ENCODE peak calls at places on chromosomes 3 and 15, in ten cellular contexts. N is stomach, H is HL-60, Z is sigmoid colon, B is K562, A is HepG2, C is transverse colon, T is H1, X is HCT116, J is upper lobe of left lung. D is an unnamed sample.

GRCh38 chr3:129504471-129505100 is 23.9 kb upstream of the RHO start:
- DNase-seq in Z (no peak), N (no peak), H (no peak), T (no peak), A (no peak), J (no peak), X (no peak), B (no peak), C (no peak), D (no peak)

GRCh38 chr3:64214697-64215018 is 10.6 kb downstream of the PRICKLE2 start:
- DNase-seq in Z (peak), T (no peak), X (no peak), B (no peak), H (no peak), J (no peak), C (no peak), N (no peak), A (no peak), D (no peak)

GRCh38 chr3:111936967-111937366 is 41.9 kb upstream of the ABHD10 start:
- DNase-seq in H (no peak), A (no peak), N (no peak), Z (no peak), T (no peak), C (no peak), X (no peak), B (no peak), J (no peak), D (no peak)

GRCh38 chr15:49627407-49627877 is 6.6 kb downstream of the DTWD1 start:
- DNase-seq in A (peak), J (no peak), C (no peak), B (no peak), Z (no peak), T (no peak), H (no peak), N (no peak), X (peak), D (no peak)

GRCh38 chr15:99502182-99502581 is 63.6 kb upstream of the MEF2A start:
- DNase-seq in H (no peak), N (no peak), X (no peak), C (no peak), Z (no peak), T (no peak), A (no peak), B (no peak), J (peak), D (peak)

GRCh38 chr3:42526616-42527367 is 24.3 kb downstream of the VIPR1 start:
- DNase-seq in C (no peak), B (peak), J (no peak), A (no peak), H (peak), X (no peak), Z (no peak), T (no peak), N (no peak), D (no peak)

GRCh38 chr3:188554404-188554803 is 400.4 kb downstream of the LPP start:
- DNase-seq in N (no peak), A (no peak), B (no peak), H (no peak), Z (peak), J (no peak), X (no peak), C (no peak), T (no peak), D (no peak)

GRCh38 chr3:53800041-53800440 is 46.2 kb downstream of the CHDH start:
- DNase-seq in J (no peak), Z (no peak), C (no peak), T (no peak), H (no peak), X (no peak), N (no peak), B (no peak), A (no peak), D (no peak)

GRCh38 chr3:187197255-187197654 is at the start of gene RTP1:
- DNase-seq in J (no peak), A (no peak), H (no peak), B (no peak), Z (no peak), X (no peak), N (no peak), C (no peak), T (no peak), D (no peak)

GRCh38 chr3:170309044-170309443 is 48.5 kb upstream of the SKIL start:
- DNase-seq in A (no peak), T (no peak), X (no peak), J (no peak), Z (no peak), C (no peak), H (no peak), N (no peak), B (no peak), D (no peak)

GRCh38 chr3:123658118-123658859 is 73.4 kb upstream of the HACD2 start:
- DNase-seq in H (no peak), J (no peak), X (no peak), B (no peak), A (no peak), T (no peak), C (peak), N (peak), Z (peak), D (no peak)

GRCh38 chr3:131535596-131535995 is 32.8 kb upstream of the MRPL3 start:
- DNase-seq in A (no peak), T (no peak), X (no peak), B (no peak), Z (no peak), H (no peak), C (no peak), J (no peak), N (no peak), D (no peak)

GRCh38 chr3:106811376-106811775 is 565.9 kb upstream of the CCDC54 start:
- DNase-seq in J (no peak), X (no peak), Z (no peak), N (no peak), T (no peak), A (no peak), H (no peak), C (no peak), B (no peak), D (no peak)

GRCh38 chr3:98561727-98562521 is 30.1 kb downstream of the GPR15 start:
- DNase-seq in A (no peak), X (no peak), H (no peak), Z (no peak), C (no peak), B (no peak), J (no peak), T (no peak), N (no peak), D (no peak)

GRCh38 chr15:73054417-73054963 is 2.2 kb downstream of the NEO1 start:
- DNase-seq in T (no peak), C (peak), B (no peak), X (no peak), H (no peak), Z (no peak), A (no peak), N (no peak), J (no peak), D (no peak)

GRCh38 chr3:42653560-42654330 is at the start of gene ZBTB47:
- DNase-seq in Z (peak), B (no peak), X (no peak), N (peak), J (peak), A (no peak), H (peak), T (peak), C (peak), D (no peak)

GRCh38 chr15:40754574-40754882 is 526 bp downstream of the RMDN3 start:
- DNase-seq in A (no peak), Z (no peak), N (peak), X (no peak), B (peak), J (peak), C (peak), T (no peak), H (peak), D (no peak)

GRCh38 chr3:72535789-72536188 is 312.5 kb downstream of the SHQ1 start:
- DNase-seq in N (no peak), B (no peak), Z (no peak), A (no peak), H (no peak), T (no peak), C (no peak), J (no peak), X (no peak), D (no peak)

GRCh38 chr3:105473521-105474223 is 107.0 kb downstream of the ALCAM start:
- DNase-seq in N (no peak), A (no peak), H (no peak), T (no peak), Z (no peak), B (no peak), C (no peak), X (no peak), J (no peak), D (no peak)

GRCh38 chr15:83626171-83626802 is 27.6 kb upstream of the ADAMTSL3 start:
- DNase-seq in T (no peak), A (no peak), X (no peak), J (no peak), B (no peak), Z (no peak), N (no peak), H (no peak), C (no peak), D (no peak)

DNA sequence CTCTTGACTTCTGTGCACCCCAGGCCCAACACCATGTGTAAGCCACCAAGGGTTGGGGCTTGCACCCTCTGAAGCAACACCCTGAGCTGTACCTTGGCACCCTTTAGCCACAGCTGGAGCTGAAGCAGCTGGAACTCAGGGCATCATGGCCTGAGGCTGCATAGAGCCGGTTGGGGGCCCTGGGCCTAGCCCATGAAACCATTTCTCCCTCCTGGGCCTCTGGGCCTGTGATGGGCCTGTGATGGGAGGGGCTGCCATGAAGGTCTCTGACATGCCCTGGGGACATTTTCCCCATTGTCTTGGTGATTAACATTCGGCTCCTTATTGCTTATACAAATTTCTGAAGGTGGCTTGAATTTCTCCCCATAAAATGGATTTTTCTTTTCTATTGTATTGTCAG is 22.4 kb upstream of the ADAMTSL3 start:
- DNase-seq in N (no peak), X (no peak), Z (no peak), J (no peak), A (no peak), B (no peak), C (no peak), H (no peak), T (no peak), D (no peak)
- TF ChIP-seq POLR2AphosphoS5 in N (no peak), X (no peak), Z (no peak), J (no peak), A (no peak), B (no peak), C (no peak), H (no peak), T (no peak), D (no peak)

GRCh38 chr15:74788042-74788715 is 6.3 kb downstream of the CSK start:
- DNase-seq in Z (no peak), C (no peak), J (no peak), T (no peak), N (no peak), X (no peak), A (no peak), B (no peak), H (peak), D (no peak)

GRCh38 chr15:74790080-74790916 is 8.4 kb downstream of the CSK start:
- DNase-seq in H (peak), A (no peak), X (no peak), Z (peak), N (peak), T (no peak), J (peak), B (no peak), C (peak), D (no peak)

GRCh38 chr15:74788716-74789151 is 6.9 kb downstream of the CSK start:
- DNase-seq in T (no peak), A (no peak), Z (no peak), N (no peak), H (peak), X (no peak), J (no peak), B (no peak), C (peak), D (peak)

GRCh38 chr15:74789741-74790079 is 7.8 kb downstream of the CSK start:
- DNase-seq in A (no peak), T (no peak), J (no peak), B (no peak), H (no peak), N (no peak), X (no peak), C (no peak), Z (peak), D (no peak)

DNA sequence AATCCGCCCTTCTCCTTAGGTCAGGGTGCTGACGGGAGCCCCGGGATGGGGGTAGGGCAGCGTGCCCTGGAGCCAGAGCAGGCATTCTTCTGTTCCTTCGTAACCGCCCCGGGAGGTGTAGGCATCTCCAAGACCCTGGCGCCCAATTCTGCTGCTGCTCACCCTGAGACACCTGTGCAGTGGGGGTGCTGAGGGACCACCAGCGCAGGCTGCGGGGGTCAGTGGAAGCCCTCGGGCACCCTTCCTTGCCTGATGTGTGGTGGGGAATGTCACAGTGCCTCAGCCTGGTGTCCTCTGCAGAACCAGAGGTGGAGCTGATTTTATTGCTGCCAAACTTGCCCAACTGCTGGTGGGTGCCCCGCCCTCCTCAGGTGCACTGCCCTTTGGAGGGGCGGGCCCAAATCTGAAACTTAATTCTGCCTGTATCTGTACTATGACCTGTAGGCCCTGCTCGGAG is 7.3 kb downstream of the CSK start:
- DNase-seq in N (peak), C (peak), X (no peak), J (no peak), T (no peak), A (no peak), H (peak), B (no peak), Z (peak), D (no peak)
- TF ChIP-seq POLR2AphosphoS5 in N (peak), C (peak), X (no peak), J (no peak), T (no peak), A (no peak), H (no peak), B (no peak), Z (no peak), D (peak)

GRCh38 chr15:84818221-84819131 is 1.3 kb downstream of the ALPK3 start:
- DNase-seq in B (peak), T (no peak), N (no peak), C (no peak), X (no peak), A (peak), Z (no peak), H (no peak), J (no peak), D (no peak)
- TF ChIP-seq POLR2AphosphoS5 in B (no peak), T (no peak), N (peak), C (no peak), X (no peak), A (peak), Z (no peak), H (no peak), J (no peak), D (no peak)

GRCh38 chr15:80568298-80568697 is 126.8 kb upstream of the ABHD17C start:
- DNase-seq in B (no peak), H (no peak), N (no peak), T (no peak), X (no peak), C (no peak), A (no peak), J (no peak), Z (no peak), D (no peak)

GRCh38 chr15:80565988-80566387 is 129.1 kb upstream of the ABHD17C start:
- DNase-seq in T (no peak), X (no peak), J (no peak), A (no peak), C (no peak), B (no peak), N (no peak), Z (no peak), H (no peak), D (no peak)

GRCh38 chr15:80568876-80569605 is 126.1 kb upstream of the ABHD17C start:
- DNase-seq in J (no peak), X (no peak), C (no peak), A (no peak), Z (peak), N (no peak), B (no peak), H (no peak), T (no peak), D (no peak)

GRCh38 chr15:80569656-80570055 is 125.5 kb upstream of the ABHD17C start:
- DNase-seq in J (no peak), A (no peak), N (no peak), Z (no peak), T (no peak), H (no peak), C (no peak), B (no peak), X (no peak), D (no peak)

GRCh38 chr15:80567721-80568157 is 127.4 kb upstream of the ABHD17C start:
- DNase-seq in X (peak), B (peak), C (peak), J (no peak), T (no peak), H (peak), Z (peak), N (peak), A (peak), D (no peak)
- TF ChIP-seq POLR2AphosphoS5 in X (no peak), B (no peak), C (no peak), J (no peak), T (no peak), H (no peak), Z (no peak), N (peak), A (no peak), D (no peak)

GRCh38 chr3:60919296-60919695 is 332.0 kb downstream of the FHIT start:
- DNase-seq in C (no peak), T (no peak), B (no peak), H (no peak), J (no peak), N (no peak), Z (no peak), X (no peak), A (no peak), D (no peak)
- TF ChIP-seq POLR2AphosphoS5 in C (no peak), T (no peak), B (no peak), H (no peak), J (no peak), N (no peak), Z (no peak), X (no peak), A (no peak), D (no peak)

DNA sequence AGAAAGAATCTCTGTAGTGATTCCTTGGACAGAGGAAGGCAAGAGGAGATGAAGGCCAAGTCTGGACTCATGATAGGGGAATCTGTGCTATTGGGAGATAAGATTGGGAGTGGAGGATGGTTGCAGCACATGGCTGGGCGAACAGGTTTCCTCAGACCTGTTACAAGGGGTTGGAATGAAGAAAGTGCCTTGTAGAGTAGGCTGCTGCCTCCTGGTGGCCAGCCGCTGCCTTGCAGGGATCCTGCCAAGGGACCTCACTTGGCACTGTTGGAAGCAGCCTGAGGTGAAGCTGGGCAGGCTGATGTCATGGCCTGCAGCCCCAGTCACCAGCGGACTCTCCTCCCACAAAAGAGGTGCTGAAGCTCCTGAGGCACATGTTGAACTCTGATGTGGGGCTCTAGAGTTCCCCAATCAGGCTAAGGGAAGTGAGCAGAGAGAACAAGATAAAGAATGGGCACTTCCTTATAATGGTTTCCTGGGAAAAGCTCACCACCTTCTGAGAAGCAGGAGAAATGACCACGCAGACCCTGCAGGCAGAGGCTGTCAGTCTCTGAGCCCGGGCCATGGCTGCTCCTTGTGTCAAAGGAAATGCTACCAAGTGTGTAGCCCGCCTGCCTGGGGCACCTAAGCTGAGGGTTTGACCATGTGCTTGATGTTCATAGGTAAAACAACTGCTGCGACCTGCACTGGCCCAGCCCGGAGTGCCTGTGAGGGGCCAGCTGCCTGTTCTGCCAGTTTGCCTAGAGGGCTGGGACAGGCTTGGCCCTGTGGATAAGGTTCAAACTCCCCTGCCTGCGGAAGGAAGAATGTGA is 1.6 kb upstream of the TEX264 start:
- DNase-seq in J (peak), T (peak), N (peak), A (peak), B (peak), C (peak), H (peak), Z (peak), X (peak), D (peak)
- TF ChIP-seq POLR2AphosphoS5 in J (no peak), T (peak), N (peak), A (no peak), B (no peak), C (no peak), H (no peak), Z (no peak), X (no peak), D (no peak)

GRCh38 chr3:185657691-185658503 is 71.8 kb downstream of the SENP2 start:
- DNase-seq in Z (peak), J (no peak), H (no peak), C (no peak), B (no peak), N (no peak), A (no peak), X (no peak), T (no peak), D (no peak)

GRCh38 chr3:185658943-185659342 is 72.8 kb downstream of the SENP2 start:
- DNase-seq in N (no peak), J (no peak), B (no peak), T (no peak), X (no peak), H (no peak), Z (peak), A (no peak), C (no peak), D (no peak)

GRCh38 chr3:185659942-185660921 is 74.1 kb downstream of the SENP2 start:
- DNase-seq in H (peak), T (peak), X (peak), J (no peak), Z (peak), C (peak), N (peak), B (peak), A (peak), D (peak)

GRCh38 chr3:185657211-185657610 is 71.1 kb downstream of the SENP2 start:
- DNase-seq in A (no peak), B (no peak), C (no peak), N (no peak), H (no peak), J (no peak), Z (peak), T (no peak), X (no peak), D (no peak)

DNA sequence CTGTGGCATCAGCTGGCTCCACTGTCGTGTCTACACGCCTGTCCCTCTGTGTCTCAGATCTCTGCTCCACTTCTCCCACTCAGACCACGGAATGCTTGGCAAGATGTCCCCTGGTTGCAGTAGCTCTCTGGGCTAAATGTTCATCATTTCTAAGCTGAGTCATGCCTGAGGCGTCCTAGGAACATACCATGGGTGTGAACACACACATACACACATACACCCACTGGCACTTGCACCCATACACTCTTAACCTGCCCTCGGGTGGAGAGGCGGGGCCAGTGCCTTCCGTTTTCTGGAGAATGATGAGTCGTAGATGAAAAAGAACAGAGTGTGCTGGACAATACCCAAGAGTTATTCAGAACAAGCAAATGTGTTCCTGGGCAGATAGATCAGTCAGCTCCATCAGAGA is 72.4 kb downstream of the SENP2 start:
- DNase-seq in J (no peak), C (peak), B (no peak), Z (peak), T (no peak), A (peak), N (peak), H (no peak), X (no peak), D (no peak)
- TF ChIP-seq POLR2AphosphoS5 in J (peak), C (peak), B (peak), Z (peak), T (peak), A (no peak), N (peak), H (no peak), X (no peak), D (no peak)

GRCh38 chr3:146701246-146701645 is 96.1 kb upstream of the PLSCR5 start:
- DNase-seq in A (no peak), C (no peak), Z (no peak), N (no peak), J (no peak), T (no peak), H (no peak), X (no peak), B (no peak), D (no peak)
- TF ChIP-seq POLR2AphosphoS5 in A (no peak), C (no peak), Z (no peak), N (no peak), J (no peak), T (no peak), H (no peak), X (no peak), B (no peak), D (no peak)

D was measured in GM12892.